ENCODE peak calls at places on chromosome X, in four cellular contexts. V is brain pericyte; K is transverse colon; H is stimulated activated CD4-positive, alpha-beta T cell treated with anti-CD3 and anti-CD28 coated beads, Interleukin-1b, Interleukin-23, amount 100 ng/mL, for 1 hour. D is an unnamed sample.

GRCh38 chrX:115949900-115950822 is 220.4 kb upstream of the AGTR2 start:
- DNase-seq in V (no peak), K (peak; percentile 50), H (no peak), D (peak; percentile 32)

GRCh38 chrX:80334583-80334982 is 85.7 kb upstream of the TENT5D start:
- DNase-seq in V (no peak), K (no peak), H (no peak), D (no peak)

GRCh38 chrX:68060506-68061205 is 372.6 kb downstream of the OPHN1 start:
- DNase-seq in V (no peak), K (no peak), H (no peak), D (no peak)

GRCh38 chrX:118420462-118420861 is 74.6 kb downstream of the WDR44 start:
- DNase-seq in V (peak; percentile 8), K (no peak), H (no peak), D (no peak)

GRCh38 chrX:103918050-103918449 is 44.4 kb upstream of the TMSB15B start:
- DNase-seq in V (peak; percentile 6), K (peak; percentile 49), H (no peak), D (peak; percentile 46)

GRCh38 chrX:11239230-11239629 is 54.0 kb upstream of the AMELX start:
- DNase-seq in V (no peak), K (no peak), H (no peak), D (no peak)

GRCh38 chrX:41377624-41378023 is 43.7 kb downstream of the DDX3X start:
- DNase-seq in V (no peak), K (no peak), H (no peak), D (no peak)

GRCh38 chrX:153469811-153470410 is 465 bp downstream of the HAUS7 start:
- DNase-seq in V (no peak), K (no peak), H (no peak), D (no peak)

GRCh38 chrX:91435465-91435864 is 826 bp downstream of the PABPC5 start:
- DNase-seq in V (no peak), K (no peak), H (no peak), D (no peak)

GRCh38 chrX:35890699-35891098 is 28.8 kb upstream of the CFAP47 start:
- DNase-seq in V (no peak), K (peak; percentile 38), H (no peak), D (peak; percentile 32)

GRCh38 chrX:32408389-32408788 is 803.0 kb downstream of the DMD start:
- DNase-seq in V (no peak), K (no peak), H (no peak), D (no peak)

GRCh38 chrX:131067846-131068745 is 9.9 kb downstream of the ARHGAP36 start:
- DNase-seq in V (no peak), K (no peak), H (no peak), D (no peak)

GRCh38 chrX:24526616-24527015 is 61.5 kb downstream of the PDK3 start:
- DNase-seq in V (no peak), K (no peak), H (no peak), D (no peak)

GRCh38 chrX:119655125-119655524 is 37.8 kb downstream of the SEPTIN6 start:
- DNase-seq in V (no peak), K (no peak), H (peak; percentile 51), D (no peak)

GRCh38 chrX:153908219-153908875 is 3.9 kb downstream of the AVPR2 start:
- DNase-seq in V (no peak), K (no peak), H (no peak), D (no peak)

GRCh38 chrX:120452131-120452530 is 17.0 kb downstream of the LAMP2 start:
- DNase-seq in V (no peak), K (no peak), H (no peak), D (no peak)

GRCh38 chrX:20459410-20460350 is 193.0 kb upstream of the RPS6KA3 start:
- DNase-seq in V (no peak), K (no peak), H (no peak), D (no peak)

GRCh38 chrX:2561461-2561860 is 60.7 kb upstream of the DHRSX start:
- DNase-seq in V (no peak), K (no peak), H (no peak), D (no peak)

GRCh38 chrX:44265559-44265958 is 77.9 kb downstream of the EFHC2 start:
- DNase-seq in V (no peak), K (no peak), H (no peak), D (no peak)

GRCh38 chrX:13793897-13794296 is 23.0 kb downstream of the GPM6B start:
- DNase-seq in V (no peak), K (no peak), H (no peak), D (no peak)

GRCh38 chrX:137194164-137194563 is 160.4 kb upstream of the GPR101 start:
- DNase-seq in V (no peak), K (no peak), H (peak; percentile 0), D (no peak)

GRCh38 chrX:52563105-52563504 is 46.2 kb upstream of the XAGE1B start:
- DNase-seq in V (no peak), K (no peak), H (no peak), D (no peak)

GRCh38 chrX:121389976-121390709 is 342.7 kb downstream of the GLUD2 start:
- DNase-seq in V (no peak), K (no peak), H (no peak), D (no peak)

GRCh38 chrX:113545040-113545439 is 704.4 kb upstream of the AMOT start:
- DNase-seq in V (no peak), K (no peak), H (no peak), D (no peak)

D was measured in mucosa of gallbladder.